ENCODE peak calls at places on chromosomes 4 and X, in ten cellular contexts. B, R, V, U, H, P, L, O, Q and J are unnamed samples.

GRCh38 chr4:139605516-139605915 is 49.5 kb upstream of the SETD7 start:
- DNase-seq in H (no peak), R (no peak), U (no peak), B (no peak), V (no peak), Q (no peak), O (no peak), P (no peak), L (no peak), J (no peak)

GRCh38 chrX:39813631-39814246 is 284.0 kb downstream of the BCOR start:
- DNase-seq in R (peak), B (no peak), H (no peak), P (no peak), V (peak), L (no peak), U (no peak), O (peak), Q (no peak), J (no peak)

GRCh38 chr4:3318561-3319021 is 25.8 kb downstream of the RGS12 start:
- DNase-seq in Q (no peak), U (no peak), B (no peak), P (no peak), R (no peak), O (no peak), H (no peak), L (no peak), V (no peak), J (no peak)

GRCh38 chr4:74037076-74037475 is 1.4 kb downstream of the CXCL3 start:
- DNase-seq in R (no peak), P (no peak), V (no peak), O (no peak), B (no peak), H (no peak), Q (no peak), U (no peak), L (no peak), J (no peak)

GRCh38 chrX:29071525-29071924 is 484.3 kb downstream of the IL1RAPL1 start:
- DNase-seq in H (no peak), B (no peak), R (no peak), L (no peak), V (no peak), Q (no peak), O (peak), U (no peak), P (no peak), J (no peak)

GRCh38 chr4:31362756-31363155 is 642.6 kb downstream of the PCDH7 start:
- DNase-seq in U (no peak), Q (no peak), R (no peak), B (no peak), P (no peak), V (no peak), H (no peak), L (no peak), O (peak), J (no peak)

GRCh38 chr4:159639924-159640323 is 537.0 kb downstream of the RAPGEF2 start:
- DNase-seq in U (no peak), V (no peak), B (no peak), R (no peak), O (peak), Q (no peak), H (no peak), L (no peak), P (no peak), J (no peak)

GRCh38 chrX:39821709-39822095 is 276.1 kb downstream of the BCOR start:
- DNase-seq in P (no peak), B (no peak), Q (no peak), U (no peak), O (no peak), H (no peak), R (no peak), V (no peak), L (no peak), J (no peak)

GRCh38 chrX:145727476-145727875 is 90.2 kb upstream of the SLITRK2 start:
- DNase-seq in R (peak), P (no peak), O (no peak), U (peak), V (no peak), L (no peak), H (no peak), B (no peak), Q (no peak), J (no peak)

GRCh38 chr4:8656711-8657380 is 64.3 kb downstream of the CPZ start:
- DNase-seq in B (no peak), O (no peak), Q (no peak), H (peak), R (no peak), P (no peak), V (no peak), U (no peak), L (no peak), J (no peak)

GRCh38 chr4:176794151-176794550 is 1.4 kb upstream of the VEGFC start:
- DNase-seq in R (peak), L (no peak), O (peak), B (no peak), U (no peak), V (no peak), H (no peak), P (no peak), Q (no peak), J (no peak)

GRCh38 chr4:86878640-86879039 is 13.6 kb downstream of the C4orf36 start:
- DNase-seq in B (no peak), Q (no peak), R (no peak), U (no peak), O (no peak), L (no peak), P (no peak), H (no peak), V (no peak), J (no peak)
- TF ChIP-seq CTCF in B (peak), Q (no peak), R (peak), U (no peak), O (no peak), L (no peak), P (peak), H (peak), V (no peak), J (no peak)

GRCh38 chr4:80335554-80336358 is at the start of gene CFAP299:
- DNase-seq in Q (peak), V (peak), L (peak), U (peak), H (peak), B (peak), O (peak), R (peak), P (peak), J (peak)
- TF ChIP-seq CTCF in Q (peak), V (peak), L (peak), U (peak), H (peak), B (peak), O (peak), R (peak), P (peak), J (no peak)

DNA sequence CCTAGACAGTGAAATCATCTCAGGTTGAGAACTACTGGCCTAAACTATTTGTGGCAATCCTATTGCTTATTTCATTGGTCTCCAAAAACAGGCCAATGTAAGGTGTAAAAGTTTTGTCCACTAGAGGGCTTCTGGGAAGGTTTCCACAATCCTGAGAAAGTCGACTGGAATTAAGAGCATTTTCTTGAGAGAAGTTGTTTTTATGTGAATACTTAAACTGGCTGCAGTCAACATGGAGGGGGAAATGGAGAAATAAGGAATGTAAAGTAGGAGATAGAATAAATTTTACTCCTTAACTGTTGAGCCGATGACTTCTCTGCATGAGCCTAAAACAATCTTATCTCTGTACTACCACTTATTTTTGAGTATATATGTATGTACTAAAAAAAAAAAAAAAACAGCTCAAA is 11.0 kb upstream of the EIF4E start:
- DNase-seq in R (peak), P (peak), H (no peak), Q (peak), O (peak), V (no peak), L (no peak), U (peak), B (no peak), J (no peak)
- TF ChIP-seq CTCF in R (peak), P (peak), H (peak), Q (peak), O (peak), V (peak), L (peak), U (peak), B (peak), J (peak)

DNA sequence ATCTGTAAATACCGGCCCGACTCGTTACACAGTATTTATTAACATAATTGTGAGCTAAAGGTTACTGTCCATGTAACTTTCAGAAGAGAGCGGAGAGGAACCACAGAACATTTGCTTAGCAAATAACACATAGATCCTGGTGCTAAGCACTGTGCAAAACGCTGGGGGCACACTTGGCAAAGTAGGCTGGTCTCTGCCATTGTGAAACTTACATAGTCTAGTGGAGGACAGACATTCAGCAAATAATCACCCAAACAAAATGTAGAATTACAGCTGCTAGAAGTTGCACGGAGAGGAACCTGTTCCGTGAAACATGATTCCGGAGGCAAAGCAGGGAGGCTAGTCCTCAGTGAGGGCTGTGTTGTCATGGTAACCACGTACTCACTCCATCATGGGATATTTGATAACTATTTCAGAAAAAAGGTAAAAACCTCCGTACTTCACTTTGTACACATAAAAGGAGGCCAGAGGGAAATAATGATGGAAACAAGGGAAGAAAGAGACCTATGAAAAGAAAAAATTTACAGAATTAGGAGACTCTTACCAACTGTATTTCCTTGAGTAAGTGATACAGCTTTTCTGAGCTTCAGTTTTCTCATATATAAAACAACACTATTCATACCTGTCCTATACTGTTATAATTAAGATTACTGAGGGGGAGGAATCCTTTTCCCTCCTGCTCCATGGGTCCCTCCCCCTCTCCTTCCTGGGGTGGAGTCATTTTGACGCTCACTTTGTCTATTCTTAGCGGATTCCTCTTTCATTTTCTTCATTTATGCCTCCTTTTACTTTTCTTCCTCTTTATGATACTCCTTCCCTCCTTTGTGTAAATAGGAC is 760 bp upstream of the RASGEF1B start:
- DNase-seq in U (peak), L (peak), B (no peak), Q (no peak), H (no peak), R (peak), V (peak), O (no peak), P (no peak), J (no peak)
- TF ChIP-seq CTCF in U (peak), L (peak), B (peak), Q (peak), H (peak), R (peak), V (no peak), O (no peak), P (peak), J (no peak)

GRCh38 chrX:8189096-8189830 is 18.2 kb upstream of the VCX2 start:
- DNase-seq in B (no peak), P (no peak), U (no peak), O (no peak), L (no peak), R (no peak), H (no peak), Q (no peak), V (no peak), J (no peak)

GRCh38 chrX:8192276-8192675 is 21.2 kb upstream of the VCX2 start:
- DNase-seq in B (no peak), R (no peak), P (no peak), V (no peak), U (peak), O (peak), Q (no peak), L (no peak), H (no peak), J (no peak)

GRCh38 chrX:8191022-8191421 is 20.0 kb upstream of the VCX2 start:
- DNase-seq in L (peak), Q (no peak), V (peak), R (no peak), O (peak), U (peak), P (no peak), B (no peak), H (no peak), J (no peak)

GRCh38 chrX:8194216-8194615 is 23.1 kb upstream of the VCX2 start:
- DNase-seq in B (no peak), Q (no peak), U (no peak), O (no peak), P (no peak), R (no peak), H (no peak), L (no peak), V (no peak), J (no peak)

DNA sequence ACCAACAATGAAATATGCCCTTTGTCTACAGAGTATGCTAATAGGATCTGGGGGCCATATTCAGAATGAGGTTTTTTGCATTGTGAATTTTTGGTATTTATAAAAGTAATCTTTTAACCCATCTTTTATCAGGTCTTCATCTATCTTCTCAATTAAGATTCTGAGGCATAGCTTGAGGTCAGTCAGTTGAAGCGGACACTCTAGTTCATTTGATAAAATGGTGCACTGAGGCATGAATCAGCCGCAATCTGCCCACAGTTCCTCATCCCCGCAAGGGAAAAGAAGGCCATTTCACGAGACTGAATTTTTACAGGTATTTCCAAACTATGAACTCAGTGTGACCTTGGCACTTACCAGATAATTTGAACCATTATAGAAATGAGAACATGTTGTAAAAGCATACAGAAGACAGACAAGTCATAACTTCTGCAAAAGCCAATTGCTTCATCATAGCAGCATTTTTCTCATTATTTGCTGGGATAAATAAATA is 19.3 kb upstream of the VCX2 start:
- DNase-seq in U (peak), Q (no peak), B (no peak), R (no peak), O (no peak), L (no peak), P (no peak), H (no peak), V (no peak), J (no peak)
- TF ChIP-seq CTCF in U (no peak), Q (no peak), B (no peak), R (no peak), O (no peak), L (no peak), P (no peak), H (no peak), V (no peak), J (no peak)

GRCh38 chr4:94486372-94486801 is 34.6 kb downstream of the PDLIM5 start:
- DNase-seq in R (no peak), V (no peak), H (no peak), B (no peak), U (peak), O (peak), Q (no peak), P (no peak), L (peak), J (no peak)

GRCh38 chr4:94489075-94489474 is 37.3 kb downstream of the PDLIM5 start:
- DNase-seq in V (no peak), B (no peak), P (no peak), R (no peak), O (no peak), L (no peak), Q (no peak), U (no peak), H (no peak), J (no peak)

GRCh38 chr4:94491322-94491721 is 39.6 kb downstream of the PDLIM5 start:
- DNase-seq in P (no peak), H (no peak), Q (no peak), L (no peak), O (peak), V (no peak), B (no peak), U (no peak), R (no peak), J (no peak)

GRCh38 chr4:94488667-94489066 is 36.9 kb downstream of the PDLIM5 start:
- DNase-seq in Q (no peak), P (no peak), O (peak), V (no peak), B (no peak), L (no peak), R (peak), H (no peak), U (no peak), J (no peak)

DNA sequence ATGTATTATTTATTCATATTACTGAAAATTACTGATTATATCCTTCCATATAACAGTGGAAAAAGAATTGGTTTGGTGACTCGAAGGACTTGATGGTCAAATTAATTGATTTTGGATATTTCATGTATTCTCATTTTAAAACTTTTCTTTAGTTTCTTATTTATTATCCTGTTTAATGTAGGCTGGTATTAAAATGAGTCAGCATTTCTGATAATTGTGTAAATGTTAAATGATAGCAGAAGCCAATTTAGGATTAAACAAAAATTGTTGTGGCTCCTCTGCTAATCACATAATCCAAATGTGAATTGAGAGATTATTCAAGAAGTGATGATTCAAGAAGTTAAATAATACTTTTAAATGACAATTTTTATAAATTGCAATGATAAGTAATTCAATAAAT is 38.7 kb downstream of the PDLIM5 start:
- DNase-seq in L (no peak), R (no peak), U (no peak), O (no peak), P (no peak), B (no peak), V (no peak), Q (no peak), H (no peak), J (no peak)
- TF ChIP-seq CTCF in L (no peak), R (no peak), U (no peak), O (no peak), P (no peak), B (no peak), V (no peak), Q (no peak), H (no peak), J (no peak)